ENCODE peak calls at places on chromosomes 4 and X, in six cellular contexts. P is endothelial cell of umbilical vein, L is H1, O is GM12878, A is K562, Q is HCT116. Z is an unnamed sample.
A peak's percentile ranks its signal among the peaks of the same experiment; 100 is the strongest.

GRCh38 chr4:86977621-86978184 is 42.9 kb downstream of the AFF1 start:
- DNase-seq in L (no peak), Q (peak; percentile 73), O (peak; percentile 67), A (no peak), P (peak; percentile 94), Z (peak; percentile 96)

GRCh38 chrX:125681507-125681906 is 361.8 kb downstream of the TEX13C start:
- DNase-seq in O (no peak), P (no peak), Q (no peak), L (no peak), A (no peak), Z (no peak)

GRCh38 chrX:133921764-133922389 is 63.5 kb downstream of the GPC3 start:
- DNase-seq in P (peak; percentile 1), A (peak; percentile 35), L (peak; percentile 68), Q (peak; percentile 50), O (no peak), Z (peak; percentile 19)

GRCh38 chr4:85761803-85762202 is 286.9 kb downstream of the ARHGAP24 start:
- DNase-seq in O (no peak), Q (no peak), P (peak; percentile 99), L (no peak), A (no peak), Z (no peak)

GRCh38 chr4:121353213-121353612 is 27.6 kb downstream of the QRFPR start:
- DNase-seq in O (no peak), P (no peak), A (no peak), L (no peak), Q (no peak), Z (no peak)

GRCh38 chr4:166282081-166282770 is 409.2 kb downstream of the TLL1 start:
- DNase-seq in Q (no peak), L (no peak), A (no peak), O (no peak), P (no peak), Z (no peak)

GRCh38 chrX:85506871-85507270 is 127.4 kb upstream of the POF1B start:
- DNase-seq in A (no peak), L (no peak), P (no peak), Q (no peak), O (no peak), Z (no peak)

GRCh38 chrX:148365233-148365632 is 135.2 kb upstream of the AFF2 start:
- DNase-seq in P (no peak), L (no peak), O (no peak), A (no peak), Q (no peak), Z (no peak)

GRCh38 chrX:151370906-151371305 is 26.1 kb upstream of the VMA21 start:
- DNase-seq in L (peak; percentile 63), A (peak; percentile 5), P (no peak), Q (no peak), O (no peak), Z (peak; percentile 1)

GRCh38 chr4:161629694-161630441 is 533.9 kb downstream of the FSTL5 start:
- DNase-seq in Q (no peak), O (no peak), A (peak; percentile 0), P (peak; percentile 18), L (no peak), Z (no peak)

GRCh38 chr4:122450847-122451246 is 5.7 kb downstream of the IL2 start:
- DNase-seq in L (peak; percentile 49), Q (peak; percentile 73), O (no peak), P (no peak), A (peak; percentile 34), Z (peak; percentile 1)

GRCh38 chr4:74794341-74794801 is at the start of gene BTC:
- DNase-seq in P (no peak), Q (peak; percentile 43), A (peak; percentile 6), L (peak; percentile 60), O (no peak), Z (peak; percentile 30)

GRCh38 chrX:132204629-132205028 is 14.6 kb downstream of the RAP2C start:
- DNase-seq in A (no peak), Q (no peak), O (no peak), P (no peak), L (no peak), Z (no peak)

GRCh38 chr4:142396279-142396678 is 449.8 kb downstream of the INPP4B start:
- DNase-seq in O (no peak), Q (no peak), P (peak; percentile 42), L (no peak), A (no peak), Z (no peak)

GRCh38 chr4:26772096-26772495 is 88.5 kb upstream of the STIM2 start:
- DNase-seq in A (no peak), Q (no peak), L (no peak), O (no peak), P (no peak), Z (no peak)

GRCh38 chrX:88613338-88613737 is 133.7 kb upstream of the CPXCR1 start:
- DNase-seq in Q (no peak), P (peak; percentile 43), L (no peak), O (no peak), A (no peak), Z (peak; percentile 56)

GRCh38 chr4:139950568-139950967 is 203.4 kb downstream of the MAML3 start:
- DNase-seq in Q (no peak), L (no peak), P (no peak), A (no peak), O (peak; percentile 83), Z (no peak)

GRCh38 chr4:137238456-137238855 is 293.8 kb downstream of the PCDH18 start:
- DNase-seq in L (no peak), P (no peak), Q (no peak), O (no peak), A (no peak), Z (no peak)

GRCh38 chr4:149645790-149646189 is 169.9 kb downstream of the IQCM start:
- DNase-seq in O (no peak), L (peak; percentile 51), A (no peak), Q (no peak), P (no peak), Z (no peak)

GRCh38 chr4:115325836-115326235 is 212.4 kb upstream of the NDST4 start:
- DNase-seq in L (no peak), Q (no peak), O (no peak), P (no peak), A (no peak), Z (no peak)

GRCh38 chr4:56424697-56425514 is 10.5 kb downstream of the PPAT start:
- DNase-seq in L (no peak), A (peak; percentile 51), O (no peak), Q (no peak), P (peak; percentile 61), Z (no peak)

GRCh38 chrX:633655-634305 is 3.2 kb downstream of the SHOX start:
- DNase-seq in A (no peak), Q (no peak), L (peak; percentile 56), P (no peak), O (no peak), Z (no peak)

GRCh38 chrX:636971-637659 is 6.5 kb downstream of the SHOX start:
- DNase-seq in L (peak; percentile 47), A (no peak), O (no peak), P (no peak), Q (no peak), Z (no peak)

GRCh38 chrX:634306-634958 is 3.8 kb downstream of the SHOX start:
- DNase-seq in O (no peak), Q (no peak), L (peak; percentile 59), A (no peak), P (no peak), Z (no peak)

GRCh38 chrX:637660-638481 is 7.3 kb downstream of the SHOX start:
- DNase-seq in O (no peak), P (no peak), A (no peak), L (peak; percentile 37), Q (no peak), Z (no peak)

GRCh38 chrX:635428-636192 is 5.0 kb downstream of the SHOX start:
- DNase-seq in A (no peak), P (no peak), O (no peak), L (peak; percentile 81), Q (no peak), Z (no peak)
- TF ChIP-seq EZH2 in A (no peak), P (no peak), O (no peak), L (no peak), Q (no peak), Z (no peak)

DNA sequence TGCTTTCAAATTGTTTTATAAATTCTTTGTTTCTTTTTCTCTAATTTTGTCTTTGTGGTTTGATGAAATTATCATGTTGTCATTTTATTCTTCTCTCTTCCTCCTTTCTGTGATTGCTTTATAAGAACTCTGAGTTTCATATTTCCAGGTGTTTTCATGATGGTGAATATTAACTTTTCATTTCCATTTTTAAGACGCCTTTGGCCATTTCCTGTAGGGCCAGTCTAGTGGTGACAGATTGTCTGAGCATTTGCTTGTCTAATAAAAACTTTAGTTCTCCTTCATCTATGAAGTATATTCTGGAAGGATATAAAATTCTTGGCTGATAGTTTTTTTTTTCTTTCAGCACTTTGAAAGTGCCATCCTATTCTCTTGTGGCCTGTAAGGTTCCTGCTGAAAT is 128.1 kb downstream of the FAM13A start:
- DNase-seq in Q (no peak), A (no peak), L (no peak), P (no peak), O (no peak), Z (no peak)
- TF ChIP-seq MAX in Q (no peak), A (no peak), L (no peak), P (no peak), O (no peak), Z (no peak)

DNA sequence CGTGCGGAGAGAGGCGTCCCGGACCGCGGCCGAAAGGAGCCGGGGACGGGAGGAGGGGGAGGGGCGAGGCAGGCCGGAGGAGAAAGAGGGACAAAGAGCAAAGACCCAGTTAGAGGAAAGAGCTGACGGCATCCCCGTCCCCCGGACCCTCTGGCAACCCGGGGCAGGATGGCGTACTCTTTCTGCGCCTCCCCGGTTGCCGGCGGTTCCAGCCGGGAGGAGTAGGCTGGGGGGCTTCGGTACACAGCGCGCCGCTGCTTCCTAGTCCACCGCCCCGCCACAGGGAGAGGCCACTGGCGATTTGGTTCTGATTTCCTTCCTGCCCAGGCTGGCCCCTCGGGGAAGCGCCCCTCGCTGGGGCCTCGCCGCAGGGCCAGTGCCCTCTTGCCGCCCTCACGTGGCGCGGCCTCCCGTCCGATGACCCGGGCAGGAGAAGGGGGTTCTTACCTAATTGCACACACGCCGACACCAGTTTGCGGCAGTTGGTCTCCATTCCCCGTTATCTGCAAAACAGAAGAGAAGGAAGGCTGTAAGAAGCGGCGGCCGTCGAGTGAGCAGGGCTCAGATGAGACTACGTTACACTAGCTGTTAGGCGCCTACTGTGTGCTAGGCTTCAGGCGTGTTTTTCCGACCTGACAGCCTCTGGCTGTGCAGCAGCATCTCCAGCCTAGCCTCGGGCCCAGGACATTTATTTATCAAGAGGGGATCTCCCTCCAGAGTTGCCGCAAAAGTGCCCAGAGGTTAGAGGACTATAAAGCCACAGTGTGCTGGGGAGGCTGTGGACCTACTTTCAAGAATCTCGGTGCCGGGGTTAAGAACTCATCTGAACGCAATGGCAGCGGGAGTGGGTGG is 9.9 kb upstream of the PITX2 start:
- DNase-seq in Q (no peak), A (no peak), O (no peak), P (no peak), L (peak; percentile 86), Z (no peak)
- TF ChIP-seq EZH2 in Q (no peak), A (no peak), O (no peak), P (peak; percentile 94), L (peak; percentile 94), Z (no peak)

GRCh38 chr4:145876531-145877180 is 62.0 kb downstream of the ZNF827 start:
- DNase-seq in L (no peak), Q (no peak), P (no peak), O (no peak), A (no peak), Z (no peak)

GRCh38 chr4:145881585-145881984 is 57.0 kb downstream of the ZNF827 start:
- DNase-seq in Q (no peak), P (no peak), A (no peak), O (no peak), L (no peak), Z (no peak)

GRCh38 chr4:145880355-145880960 is 58.2 kb downstream of the ZNF827 start:
- DNase-seq in Q (no peak), O (no peak), L (no peak), P (no peak), A (no peak), Z (no peak)

GRCh38 chr4:145879598-145879997 is 59.0 kb downstream of the ZNF827 start:
- DNase-seq in P (no peak), O (no peak), L (no peak), Q (no peak), A (no peak), Z (no peak)

GRCh38 chr4:145878501-145879435 is 59.9 kb downstream of the ZNF827 start:
- DNase-seq in P (peak; percentile 75), Q (no peak), A (no peak), O (no peak), L (no peak), Z (no peak)
- TF ChIP-seq MAX in P (no peak), Q (no peak), A (no peak), O (no peak), L (no peak), Z (no peak)

Z was measured in HepG2.